ENCODE peak calls at places on chromosomes 3 and 15, in five cellular contexts. X, E, L, S and J are unnamed samples.

GRCh38 chr3:167872941-167873340 is 137.4 kb downstream of the SERPINI1 start:
- DNase-seq in X (no peak), E (no peak), L (no peak), S (no peak), J (no peak)

GRCh38 chr3:17035033-17035432 is 150.3 kb downstream of the PLCL2 start:
- DNase-seq in X (no peak), E (no peak), L (no peak), S (no peak), J (no peak)

GRCh38 chr3:169666501-169667379 is 3.2 kb upstream of the MECOM start:
- DNase-seq in X (no peak), E (no peak), L (no peak), S (no peak), J (no peak)

GRCh38 chr3:142495103-142495502 is 47.3 kb upstream of the XRN1 start:
- DNase-seq in X (no peak), E (no peak), L (no peak), S (no peak), J (no peak)

GRCh38 chr3:37582117-37582516 is 279.6 kb upstream of the CTDSPL start:
- DNase-seq in X (no peak), E (no peak), L (no peak), S (no peak), J (no peak)

GRCh38 chr3:5002174-5002870 is 23.1 kb downstream of the BHLHE40 start:
- DNase-seq in X (no peak), E (no peak), L (no peak), S (no peak), J (no peak)

GRCh38 chr15:96473556-96473955 is 143.1 kb downstream of the NR2F2 start:
- DNase-seq in X (no peak), E (no peak), L (no peak), S (no peak), J (no peak)

GRCh38 chr15:89307791-89308190 is 26.8 kb downstream of the POLG start:
- DNase-seq in X (no peak), E (no peak), L (no peak), S (no peak), J (no peak)

GRCh38 chr3:150094150-150094932 is 123.6 kb upstream of the PFN2 start:
- DNase-seq in X (no peak), E (no peak), L (no peak), S (peak; percentile 71), J (peak; percentile 39)

GRCh38 chr3:24367681-24368264 is 126.9 kb downstream of the THRB start:
- DNase-seq in X (no peak), E (peak; percentile 75), L (no peak), S (no peak), J (no peak)

GRCh38 chr3:27720899-27721716 is 1.0 kb downstream of the EOMES start:
- DNase-seq in X (no peak), E (peak; percentile 24), L (no peak), S (peak; percentile 51), J (no peak)

GRCh38 chr3:195896361-195897080 is 11.8 kb downstream of the TNK2 start:
- DNase-seq in X (peak; percentile 52), E (no peak), L (no peak), S (no peak), J (peak; percentile 85)

GRCh38 chr3:127204841-127205582 is 12.1 kb downstream of the PRR23E start:
- DNase-seq in X (no peak), E (no peak), L (no peak), S (no peak), J (no peak)

GRCh38 chr3:23809294-23809693 is 3.5 kb downstream of the UBE2E1 start:
- DNase-seq in X (no peak), E (no peak), L (no peak), S (no peak), J (no peak)

GRCh38 chr15:66948294-66948693 is 117.1 kb upstream of the SMAD3 start:
- DNase-seq in X (no peak), E (no peak), L (peak; percentile 55), S (no peak), J (peak; percentile 70)

GRCh38 chr15:46413799-46414198 is 779.0 kb downstream of the SQOR start:
- DNase-seq in X (no peak), E (no peak), L (no peak), S (no peak), J (peak; percentile 27)

GRCh38 chr3:110816008-110816407 is 255.6 kb upstream of the NECTIN3 start:
- DNase-seq in X (no peak), E (no peak), L (no peak), S (no peak), J (no peak)

GRCh38 chr3:48428088-48428862 is 1.6 kb downstream of the PLXNB1 start:
- DNase-seq in X (no peak), E (peak; percentile 85), L (no peak), S (no peak), J (no peak)

GRCh38 chr3:188439080-188439479 is 285.1 kb downstream of the LPP start:
- DNase-seq in X (no peak), E (peak; percentile 43), L (no peak), S (no peak), J (peak; percentile 21)

GRCh38 chr3:188365978-188366698 is 212.2 kb downstream of the LPP start:
- DNase-seq in X (no peak), E (no peak), L (no peak), S (no peak), J (peak; percentile 81)

GRCh38 chr3:119098620-119099222 is 47.2 kb upstream of the TEX55 start:
- DNase-seq in X (no peak), E (peak; percentile 31), L (no peak), S (peak; percentile 36), J (peak; percentile 13)

DNA sequence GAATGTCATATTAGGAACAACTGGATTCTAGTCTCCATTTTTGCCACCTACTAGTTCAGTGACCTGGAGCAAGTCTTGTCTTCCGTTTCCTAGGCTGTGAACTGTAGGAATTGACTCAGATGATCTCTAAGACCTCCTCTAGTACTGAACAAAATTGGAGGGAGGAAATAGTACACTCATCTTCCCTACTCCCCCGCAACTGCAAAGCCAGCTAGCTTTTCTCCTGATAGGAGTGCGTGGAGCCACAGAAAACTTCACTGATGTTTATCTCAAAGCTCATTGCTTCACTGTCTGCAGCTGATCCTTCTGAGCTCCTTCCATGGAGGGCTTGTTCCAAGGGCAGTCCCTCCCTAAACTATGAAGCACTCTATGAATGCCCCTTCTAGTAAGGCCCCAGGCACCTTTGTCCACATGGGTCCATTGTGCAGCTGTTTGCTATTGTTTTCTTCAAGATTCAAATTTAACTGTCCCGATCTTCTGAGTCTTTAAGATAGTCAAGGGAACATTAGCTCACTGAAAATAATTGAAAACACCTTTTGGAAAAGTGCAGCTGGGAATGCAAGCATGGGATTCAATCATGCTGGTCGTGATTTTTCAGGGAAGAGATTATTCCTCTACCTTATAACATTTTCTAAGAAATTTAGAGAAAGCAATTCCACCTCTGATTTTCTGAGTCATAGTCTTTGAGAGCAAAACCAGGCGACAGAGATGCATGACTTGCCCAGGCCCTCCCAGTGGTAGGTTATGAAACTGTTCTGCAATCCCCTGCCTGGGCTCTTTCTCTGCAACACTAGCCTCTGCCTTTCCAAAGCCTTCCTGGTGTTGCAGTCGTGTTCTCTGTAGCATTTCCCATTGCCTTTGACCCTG is 24.3 kb downstream of the FILIP1L start:
- DNase-seq in X (no peak), E (peak; percentile 17), L (peak; percentile 47), S (peak; percentile 25), J (peak; percentile 65)
- H3K27ac ChIP-seq in X (peak overlapping the region; percentile 35), E (no peak overlapping the region), L (no peak overlapping the region), S (no peak overlapping the region), J (no peak overlapping the region)

GRCh38 chr3:137768021-137768360 is 3.9 kb downstream of the SOX14 start:
- DNase-seq in X (no peak), E (peak; percentile 23), L (no peak), S (no peak), J (no peak)

GRCh38 chr3:137765310-137766033 is 1.4 kb downstream of the SOX14 start:
- DNase-seq in X (no peak), E (no peak), L (no peak), S (no peak), J (no peak)

GRCh38 chr3:137766069-137766960 is 2.2 kb downstream of the SOX14 start:
- DNase-seq in X (no peak), E (no peak), L (no peak), S (no peak), J (no peak)

GRCh38 chr3:137768361-137769320 is 4.5 kb downstream of the SOX14 start:
- DNase-seq in X (no peak), E (no peak), L (no peak), S (no peak), J (no peak)

DNA sequence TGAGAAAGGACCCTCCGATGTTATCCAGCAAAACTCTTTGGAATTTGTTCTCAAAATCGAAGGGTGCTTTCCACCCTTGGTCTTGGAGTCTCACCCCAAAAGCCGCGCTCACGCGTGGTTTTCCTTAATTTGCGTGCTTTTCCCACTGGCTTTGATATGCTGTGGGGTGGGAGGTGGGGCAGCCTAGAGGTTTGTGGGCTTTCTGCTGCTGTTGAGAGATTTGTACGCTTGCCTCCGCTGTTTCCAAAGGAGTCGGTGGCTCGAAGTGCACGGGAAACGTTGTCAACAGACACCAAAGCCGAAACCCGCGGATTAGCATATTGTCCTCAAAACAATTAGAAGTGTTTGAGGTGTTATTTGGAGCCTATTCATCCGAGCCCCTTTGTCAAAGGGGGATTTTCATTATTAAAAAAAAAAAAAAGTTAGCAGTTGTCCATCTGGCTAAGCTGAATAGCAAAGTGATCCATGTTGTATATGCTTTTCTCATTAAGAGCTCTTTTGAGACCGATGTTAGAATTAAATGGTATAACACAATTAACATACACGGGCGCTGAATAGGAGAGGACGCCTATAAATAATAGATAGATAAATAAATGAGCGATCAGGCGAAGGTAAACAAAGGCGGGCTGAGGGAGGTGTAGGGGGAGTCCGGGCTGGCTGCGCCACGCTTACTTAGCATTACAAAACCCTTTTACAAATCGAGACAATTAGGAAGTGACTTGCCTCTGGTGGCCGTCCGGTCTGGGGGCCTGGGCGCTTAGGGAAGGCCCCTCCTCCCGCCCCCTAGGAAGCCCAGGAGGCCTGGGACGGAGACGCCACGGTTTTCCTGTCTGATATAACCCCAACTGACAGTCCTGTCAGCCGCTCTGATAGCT is 3.3 kb downstream of the SOX14 start:
- DNase-seq in X (no peak), E (no peak), L (no peak), S (no peak), J (no peak)
- H3K27ac ChIP-seq in X (no peak overlapping the region), E (no peak overlapping the region), L (no peak overlapping the region), S (no peak overlapping the region), J (no peak overlapping the region)

GRCh38 chr3:33063651-33064051 is 33.3 kb downstream of the GLB1 start:
- DNase-seq in X (no peak), E (peak; percentile 23), L (no peak), S (no peak), J (peak; percentile 30)

GRCh38 chr3:33060609-33061337 is 36.2 kb downstream of the GLB1 start:
- DNase-seq in X (no peak), E (no peak), L (no peak), S (no peak), J (no peak)

GRCh38 chr3:33062814-33063346 is 34.1 kb downstream of the GLB1 start:
- DNase-seq in X (no peak), E (no peak), L (no peak), S (no peak), J (no peak)

GRCh38 chr3:33058780-33059179 is 38.2 kb downstream of the GLB1 start:
- DNase-seq in X (no peak), E (no peak), L (no peak), S (no peak), J (no peak)

DNA sequence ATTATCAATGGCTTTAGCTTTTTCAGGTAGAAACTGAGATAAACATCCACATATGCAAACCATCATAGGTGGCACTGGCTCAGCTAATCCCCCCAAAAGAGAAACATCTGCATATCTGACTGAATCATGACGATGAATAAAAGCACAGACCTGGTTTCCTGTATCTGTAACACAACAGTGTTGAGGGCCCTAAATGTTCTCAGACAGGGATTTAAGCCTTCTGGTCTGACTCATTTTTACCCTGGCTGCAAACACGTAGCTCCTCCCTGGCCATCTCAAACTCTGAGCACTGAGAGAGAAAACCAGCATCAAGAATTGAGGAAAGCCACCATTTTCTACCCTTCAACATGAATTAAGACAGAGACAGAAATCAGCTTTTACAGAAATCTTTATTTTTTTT is 35.2 kb downstream of the GLB1 start:
- DNase-seq in X (no peak), E (peak; percentile 34), L (no peak), S (no peak), J (peak; percentile 73)
- H3K27ac ChIP-seq in X (no peak overlapping the region), E (no peak overlapping the region), L (no peak overlapping the region), S (no peak overlapping the region), J (no peak overlapping the region)

GRCh38 chr3:42718338-42718737 is 15.7 kb upstream of the HHATL start:
- DNase-seq in X (no peak), E (no peak), L (no peak), S (no peak), J (no peak)
- H3K27ac ChIP-seq in X (peak overlapping the region; percentile 67), E (no peak overlapping the region), L (no peak overlapping the region), S (no peak overlapping the region), J (no peak overlapping the region)